ENCODE peak calls at places on chromosome 1, in ten cellular contexts. One of them, this sample, is unnamed.

GRCh38 chr1:170929835-170930554 is 5.3 kb upstream of the MROH9 start:
- DNase-seq in LNCaP clone FGC: peak
- DNase-seq in fibroblast of pulmonary artery: peak
- DNase-seq in CD8-positive, alpha-beta T cell: peak
- DNase-seq in WTC11: no peak
- DNase-seq in upper lobe of right lung: no peak
- DNase-seq in progenitor cell of endocrine pancreas: peak
- DNase-seq in BJ: peak
- DNase-seq in IMR-90: peak
- DNase-seq in GM12864: no peak
- DNase-seq in this sample: peak

GRCh38 chr1:101128211-101128727 is 102.7 kb upstream of the DPH5 start:
- DNase-seq in BJ: no peak
- DNase-seq in GM12864: peak
- DNase-seq in upper lobe of right lung: no peak
- DNase-seq in fibroblast of pulmonary artery: no peak
- DNase-seq in progenitor cell of endocrine pancreas: no peak
- DNase-seq in CD8-positive, alpha-beta T cell: peak
- DNase-seq in LNCaP clone FGC: no peak
- DNase-seq in WTC11: no peak
- DNase-seq in IMR-90: no peak
- DNase-seq in this sample: no peak

GRCh38 chr1:241323510-241323909 is 33.5 kb downstream of the RGS7 start:
- DNase-seq in CD8-positive, alpha-beta T cell: no peak
- DNase-seq in WTC11: peak
- DNase-seq in IMR-90: peak
- DNase-seq in upper lobe of right lung: no peak
- DNase-seq in fibroblast of pulmonary artery: peak
- DNase-seq in BJ: no peak
- DNase-seq in LNCaP clone FGC: peak
- DNase-seq in GM12864: no peak
- DNase-seq in progenitor cell of endocrine pancreas: peak
- DNase-seq in this sample: peak

GRCh38 chr1:236979149-236979890 is 24.9 kb downstream of the MT1HL1 start:
- DNase-seq in progenitor cell of endocrine pancreas: no peak
- DNase-seq in upper lobe of right lung: no peak
- DNase-seq in fibroblast of pulmonary artery: no peak
- DNase-seq in GM12864: no peak
- DNase-seq in LNCaP clone FGC: no peak
- DNase-seq in WTC11: no peak
- DNase-seq in CD8-positive, alpha-beta T cell: no peak
- DNase-seq in BJ: no peak
- DNase-seq in IMR-90: no peak
- DNase-seq in this sample: no peak

GRCh38 chr1:230994860-230995259 is 16.0 kb downstream of the ARV1 start:
- DNase-seq in CD8-positive, alpha-beta T cell: no peak
- DNase-seq in IMR-90: no peak
- DNase-seq in fibroblast of pulmonary artery: no peak
- DNase-seq in WTC11: no peak
- DNase-seq in upper lobe of right lung: no peak
- DNase-seq in BJ: peak
- DNase-seq in LNCaP clone FGC: no peak
- DNase-seq in progenitor cell of endocrine pancreas: no peak
- DNase-seq in GM12864: no peak
- DNase-seq in this sample: no peak

GRCh38 chr1:111600295-111600694 is 19.3 kb upstream of the RAP1A start:
- DNase-seq in IMR-90: no peak
- DNase-seq in progenitor cell of endocrine pancreas: no peak
- DNase-seq in upper lobe of right lung: no peak
- DNase-seq in GM12864: no peak
- DNase-seq in WTC11: no peak
- DNase-seq in CD8-positive, alpha-beta T cell: no peak
- DNase-seq in fibroblast of pulmonary artery: no peak
- DNase-seq in LNCaP clone FGC: no peak
- DNase-seq in BJ: no peak
- DNase-seq in this sample: no peak

GRCh38 chr1:155466617-155466972 is 96.0 kb downstream of the ASH1L start:
- DNase-seq in IMR-90: no peak
- DNase-seq in LNCaP clone FGC: no peak
- DNase-seq in CD8-positive, alpha-beta T cell: no peak
- DNase-seq in WTC11: no peak
- DNase-seq in progenitor cell of endocrine pancreas: no peak
- DNase-seq in fibroblast of pulmonary artery: no peak
- DNase-seq in GM12864: no peak
- DNase-seq in upper lobe of right lung: no peak
- DNase-seq in BJ: no peak
- DNase-seq in this sample: no peak

GRCh38 chr1:29120955-29121485 is 2.7 kb downstream of the TMEM200B start:
- DNase-seq in GM12864: no peak
- DNase-seq in fibroblast of pulmonary artery: peak
- DNase-seq in IMR-90: peak
- DNase-seq in upper lobe of right lung: peak
- DNase-seq in CD8-positive, alpha-beta T cell: peak
- DNase-seq in LNCaP clone FGC: no peak
- DNase-seq in WTC11: peak
- DNase-seq in BJ: no peak
- DNase-seq in progenitor cell of endocrine pancreas: peak
- DNase-seq in this sample: peak

GRCh38 chr1:82491301-82491986 is 690.7 kb downstream of the ADGRL2 start:
- DNase-seq in progenitor cell of endocrine pancreas: no peak
- DNase-seq in CD8-positive, alpha-beta T cell: no peak
- DNase-seq in IMR-90: no peak
- DNase-seq in upper lobe of right lung: no peak
- DNase-seq in WTC11: no peak
- DNase-seq in BJ: peak
- DNase-seq in LNCaP clone FGC: no peak
- DNase-seq in fibroblast of pulmonary artery: no peak
- DNase-seq in GM12864: no peak
- DNase-seq in this sample: peak

GRCh38 chr1:78370356-78370755 is 120.4 kb upstream of the PTGFR start:
- DNase-seq in WTC11: no peak
- DNase-seq in fibroblast of pulmonary artery: peak
- DNase-seq in LNCaP clone FGC: no peak
- DNase-seq in progenitor cell of endocrine pancreas: no peak
- DNase-seq in BJ: peak
- DNase-seq in IMR-90: peak
- DNase-seq in GM12864: no peak
- DNase-seq in CD8-positive, alpha-beta T cell: no peak
- DNase-seq in upper lobe of right lung: no peak
- DNase-seq in this sample: peak

GRCh38 chr1:211925016-211925415 is 94.5 kb upstream of the LPGAT1 start:
- DNase-seq in fibroblast of pulmonary artery: no peak
- DNase-seq in GM12864: no peak
- DNase-seq in upper lobe of right lung: no peak
- DNase-seq in WTC11: peak
- DNase-seq in IMR-90: no peak
- DNase-seq in progenitor cell of endocrine pancreas: no peak
- DNase-seq in LNCaP clone FGC: no peak
- DNase-seq in BJ: no peak
- DNase-seq in CD8-positive, alpha-beta T cell: no peak
- DNase-seq in this sample: no peak

GRCh38 chr1:67945733-67946374 is 104.6 kb downstream of the DIRAS3 start:
- DNase-seq in GM12864: no peak
- DNase-seq in LNCaP clone FGC: no peak
- DNase-seq in progenitor cell of endocrine pancreas: no peak
- DNase-seq in upper lobe of right lung: no peak
- DNase-seq in CD8-positive, alpha-beta T cell: no peak
- DNase-seq in IMR-90: peak
- DNase-seq in WTC11: no peak
- DNase-seq in fibroblast of pulmonary artery: no peak
- DNase-seq in BJ: no peak
- DNase-seq in this sample: peak

GRCh38 chr1:11295905-11296304 is 22.9 kb downstream of the UBIAD1 start:
- DNase-seq in BJ: no peak
- DNase-seq in upper lobe of right lung: no peak
- DNase-seq in CD8-positive, alpha-beta T cell: peak
- DNase-seq in GM12864: no peak
- DNase-seq in fibroblast of pulmonary artery: no peak
- DNase-seq in IMR-90: no peak
- DNase-seq in progenitor cell of endocrine pancreas: no peak
- DNase-seq in LNCaP clone FGC: no peak
- DNase-seq in WTC11: no peak
- DNase-seq in this sample: no peak
- TF ChIP-seq CTCF in BJ: no peak
- TF ChIP-seq CTCF in upper lobe of right lung: no peak
- TF ChIP-seq CTCF in CD8-positive, alpha-beta T cell: no peak
- TF ChIP-seq CTCF in GM12864: no peak
- TF ChIP-seq CTCF in fibroblast of pulmonary artery: no peak
- TF ChIP-seq CTCF in IMR-90: no peak
- TF ChIP-seq CTCF in progenitor cell of endocrine pancreas: no peak
- TF ChIP-seq CTCF in LNCaP clone FGC: no peak
- TF ChIP-seq CTCF in WTC11: no peak
- TF ChIP-seq CTCF in this sample: no peak

DNA sequence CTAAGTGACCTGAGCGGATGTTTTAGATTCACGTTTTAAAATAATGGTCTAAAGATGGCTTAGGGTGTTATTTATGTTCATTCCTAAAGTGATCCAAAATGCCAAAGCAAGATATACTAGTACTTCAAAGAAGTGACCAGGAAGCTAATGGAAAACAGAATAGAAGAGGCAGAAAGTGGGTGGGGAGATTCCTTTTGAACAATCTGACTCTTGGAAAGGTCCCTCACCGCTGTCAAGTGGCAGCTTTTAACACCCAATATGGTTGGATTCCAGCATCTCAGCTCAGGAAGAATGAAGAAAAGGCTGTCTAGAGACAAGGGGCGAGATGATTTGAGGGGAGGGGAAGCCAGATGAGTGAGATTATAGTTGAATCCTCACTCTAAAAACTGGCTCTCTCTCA is 90.3 kb downstream of the SCMH1 start:
- DNase-seq in GM12864: no peak
- DNase-seq in progenitor cell of endocrine pancreas: no peak
- DNase-seq in CD8-positive, alpha-beta T cell: no peak
- DNase-seq in WTC11: no peak
- DNase-seq in IMR-90: no peak
- DNase-seq in upper lobe of right lung: no peak
- DNase-seq in LNCaP clone FGC: no peak
- DNase-seq in fibroblast of pulmonary artery: no peak
- DNase-seq in BJ: no peak
- DNase-seq in this sample: peak
- TF ChIP-seq CTCF in GM12864: no peak
- TF ChIP-seq CTCF in progenitor cell of endocrine pancreas: no peak
- TF ChIP-seq CTCF in CD8-positive, alpha-beta T cell: no peak
- TF ChIP-seq CTCF in WTC11: no peak
- TF ChIP-seq CTCF in IMR-90: no peak
- TF ChIP-seq CTCF in upper lobe of right lung: no peak
- TF ChIP-seq CTCF in LNCaP clone FGC: no peak
- TF ChIP-seq CTCF in fibroblast of pulmonary artery: no peak
- TF ChIP-seq CTCF in BJ: no peak
- TF ChIP-seq CTCF in this sample: no peak

GRCh38 chr1:243924588-243925349 is 74.7 kb upstream of the AKT3 start:
- DNase-seq in fibroblast of pulmonary artery: peak
- DNase-seq in progenitor cell of endocrine pancreas: no peak
- DNase-seq in GM12864: no peak
- DNase-seq in WTC11: no peak
- DNase-seq in upper lobe of right lung: no peak
- DNase-seq in CD8-positive, alpha-beta T cell: no peak
- DNase-seq in LNCaP clone FGC: no peak
- DNase-seq in BJ: no peak
- DNase-seq in IMR-90: no peak
- DNase-seq in this sample: peak

GRCh38 chr1:243926803-243927245 is 76.8 kb upstream of the AKT3 start:
- DNase-seq in BJ: peak
- DNase-seq in LNCaP clone FGC: no peak
- DNase-seq in GM12864: no peak
- DNase-seq in IMR-90: peak
- DNase-seq in fibroblast of pulmonary artery: peak
- DNase-seq in upper lobe of right lung: no peak
- DNase-seq in CD8-positive, alpha-beta T cell: no peak
- DNase-seq in WTC11: no peak
- DNase-seq in progenitor cell of endocrine pancreas: no peak
- DNase-seq in this sample: peak

GRCh38 chr1:243923292-243924171 is 73.5 kb upstream of the AKT3 start:
- DNase-seq in BJ: no peak
- DNase-seq in progenitor cell of endocrine pancreas: no peak
- DNase-seq in GM12864: no peak
- DNase-seq in LNCaP clone FGC: no peak
- DNase-seq in upper lobe of right lung: no peak
- DNase-seq in IMR-90: no peak
- DNase-seq in WTC11: no peak
- DNase-seq in CD8-positive, alpha-beta T cell: no peak
- DNase-seq in fibroblast of pulmonary artery: no peak
- DNase-seq in this sample: no peak

GRCh38 chr1:243926299-243926698 is 76.3 kb upstream of the AKT3 start:
- DNase-seq in IMR-90: no peak
- DNase-seq in GM12864: no peak
- DNase-seq in LNCaP clone FGC: no peak
- DNase-seq in WTC11: no peak
- DNase-seq in BJ: no peak
- DNase-seq in progenitor cell of endocrine pancreas: no peak
- DNase-seq in upper lobe of right lung: no peak
- DNase-seq in fibroblast of pulmonary artery: no peak
- DNase-seq in CD8-positive, alpha-beta T cell: no peak
- DNase-seq in this sample: no peak

DNA sequence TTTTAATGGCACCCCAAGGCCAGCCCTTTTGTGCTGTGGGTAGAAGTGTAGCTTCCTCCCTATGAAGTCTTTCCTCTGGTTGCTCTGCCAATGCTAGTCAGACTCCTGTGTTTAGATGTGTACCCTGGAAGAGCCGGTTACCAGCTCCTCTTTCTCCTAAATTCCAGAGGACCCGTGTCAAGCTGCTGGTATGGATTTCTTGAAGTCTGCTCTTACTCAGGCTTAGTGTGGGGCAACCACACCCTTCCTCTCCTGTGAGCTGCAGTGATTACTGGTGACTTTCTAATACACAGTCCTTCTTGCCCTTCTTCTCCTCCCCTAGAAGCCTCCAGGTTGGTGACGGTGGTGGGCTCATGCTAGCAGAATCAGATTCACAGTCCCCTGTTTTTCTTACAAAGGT is 74.1 kb upstream of the AKT3 start:
- DNase-seq in BJ: peak
- DNase-seq in progenitor cell of endocrine pancreas: no peak
- DNase-seq in IMR-90: peak
- DNase-seq in CD8-positive, alpha-beta T cell: no peak
- DNase-seq in upper lobe of right lung: no peak
- DNase-seq in GM12864: no peak
- DNase-seq in fibroblast of pulmonary artery: peak
- DNase-seq in LNCaP clone FGC: no peak
- DNase-seq in WTC11: no peak
- DNase-seq in this sample: peak
- TF ChIP-seq CTCF in BJ: no peak
- TF ChIP-seq CTCF in progenitor cell of endocrine pancreas: no peak
- TF ChIP-seq CTCF in IMR-90: no peak
- TF ChIP-seq CTCF in CD8-positive, alpha-beta T cell: no peak
- TF ChIP-seq CTCF in upper lobe of right lung: no peak
- TF ChIP-seq CTCF in GM12864: no peak
- TF ChIP-seq CTCF in fibroblast of pulmonary artery: no peak
- TF ChIP-seq CTCF in LNCaP clone FGC: no peak
- TF ChIP-seq CTCF in WTC11: no peak
- TF ChIP-seq CTCF in this sample: no peak

DNA sequence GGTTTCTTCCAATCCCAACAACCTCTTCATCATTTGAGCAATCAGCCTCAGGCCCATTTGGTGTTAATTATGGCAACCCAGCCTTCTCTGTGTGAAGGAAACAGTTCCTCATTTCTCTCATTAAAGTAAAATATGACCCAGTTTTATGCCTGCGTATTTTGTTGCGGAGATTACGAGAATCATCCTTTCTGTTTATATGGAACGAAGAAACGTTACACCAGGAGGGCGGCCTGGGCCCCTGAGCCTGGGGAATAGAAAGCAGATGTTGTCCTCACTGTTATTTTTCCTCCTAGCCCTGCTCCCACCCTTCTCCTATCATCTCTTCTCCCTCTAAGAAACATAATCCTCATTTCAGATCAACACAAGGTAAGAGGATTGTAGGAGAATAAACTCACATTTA is 332.3 kb upstream of the USP24 start:
- DNase-seq in CD8-positive, alpha-beta T cell: no peak
- DNase-seq in BJ: peak
- DNase-seq in fibroblast of pulmonary artery: no peak
- DNase-seq in WTC11: no peak
- DNase-seq in LNCaP clone FGC: no peak
- DNase-seq in progenitor cell of endocrine pancreas: no peak
- DNase-seq in upper lobe of right lung: no peak
- DNase-seq in GM12864: no peak
- DNase-seq in IMR-90: peak
- DNase-seq in this sample: peak
- TF ChIP-seq CTCF in CD8-positive, alpha-beta T cell: no peak
- TF ChIP-seq CTCF in BJ: no peak
- TF ChIP-seq CTCF in fibroblast of pulmonary artery: no peak
- TF ChIP-seq CTCF in WTC11: no peak
- TF ChIP-seq CTCF in LNCaP clone FGC: no peak
- TF ChIP-seq CTCF in progenitor cell of endocrine pancreas: no peak
- TF ChIP-seq CTCF in upper lobe of right lung: no peak
- TF ChIP-seq CTCF in GM12864: no peak
- TF ChIP-seq CTCF in IMR-90: no peak
- TF ChIP-seq CTCF in this sample: no peak

This sample was measured in choroid plexus epithelial cell.